ENCODE peak calls at places on chromosome 6, in four cellular contexts. W is hepatocyte, Z is PC-9, B is upper lobe of right lung. I is an unnamed sample.

GRCh38 chr6:168730931-168731716 is 290.1 kb downstream of the SMOC2 start:
- DNase-seq in W (no peak), Z (no peak), B (no peak), I (no peak)

GRCh38 chr6:169961772-169962561 is 210.5 kb downstream of the ERMARD start:
- DNase-seq in W (peak; percentile 71), Z (no peak), B (peak; percentile 67), I (no peak)

GRCh38 chr6:42929928-42930360 is 664 bp downstream of the CNPY3 start:
- DNase-seq in W (peak; percentile 78), Z (peak; percentile 72), B (no peak), I (peak; percentile 81)

GRCh38 chr6:100538086-100538485 is 73.4 kb upstream of the SIM1 start:
- DNase-seq in W (no peak), Z (no peak), B (no peak), I (no peak)

GRCh38 chr6:38775870-38776269 is 60.8 kb downstream of the DNAH8 start:
- DNase-seq in W (no peak), Z (no peak), B (no peak), I (peak; percentile 46)

GRCh38 chr6:87909849-87910248 is 137.8 kb upstream of the SPACA1 start:
- DNase-seq in W (no peak), Z (no peak), B (no peak), I (no peak)

GRCh38 chr6:16635810-16636602 is 125.3 kb downstream of the ATXN1 start:
- DNase-seq in W (no peak), Z (peak; percentile 81), B (no peak), I (peak; percentile 58)

GRCh38 chr6:43283514-43283901 is 14.6 kb upstream of the SLC22A7 start:
- DNase-seq in W (no peak), Z (no peak), B (no peak), I (no peak)

GRCh38 chr6:134750669-134751068 is 199.2 kb downstream of the ALDH8A1 start:
- DNase-seq in W (no peak), Z (no peak), B (no peak), I (no peak)

GRCh38 chr6:124688369-124688768 is 273.9 kb upstream of the RNF217 start:
- DNase-seq in W (no peak), Z (no peak), B (no peak), I (no peak)

GRCh38 chr6:72182337-72183246 is 296.2 kb downstream of the RIMS1 start:
- DNase-seq in W (peak; percentile 83), Z (peak; percentile 35), B (peak; percentile 84), I (peak; percentile 46)

GRCh38 chr6:90284745-90285481 is 11.7 kb downstream of the BACH2 start:
- DNase-seq in W (no peak), Z (peak; percentile 51), B (no peak), I (peak; percentile 53)

GRCh38 chr6:141403827-141404226 is 728.9 kb upstream of the GJE1 start:
- DNase-seq in W (no peak), Z (no peak), B (no peak), I (no peak)

GRCh38 chr6:32840604-32841246 is 2.2 kb upstream of the TAP2 start:
- DNase-seq in W (no peak), Z (no peak), B (no peak), I (peak; percentile 57)

GRCh38 chr6:70547313-70547712 is 19.4 kb upstream of the SDHAF4 start:
- DNase-seq in W (peak; percentile 17), Z (no peak), B (no peak), I (no peak)

GRCh38 chr6:150184850-150185480 is 42.1 kb downstream of the PPP1R14C start:
- DNase-seq in W (no peak), Z (no peak), B (no peak), I (no peak)

GRCh38 chr6:150191809-150192208 is 49.0 kb downstream of the PPP1R14C start:
- DNase-seq in W (no peak), Z (no peak), B (no peak), I (no peak)

GRCh38 chr6:150185697-150186096 is 42.9 kb downstream of the PPP1R14C start:
- DNase-seq in W (no peak), Z (no peak), B (no peak), I (no peak)

GRCh38 chr6:150186129-150186898 is 43.5 kb downstream of the PPP1R14C start:
- DNase-seq in W (no peak), Z (no peak), B (no peak), I (no peak)

GRCh38 chr6:150189176-150189575 is 46.3 kb downstream of the PPP1R14C start:
- DNase-seq in W (no peak), Z (no peak), B (no peak), I (no peak)
- TF ChIP-seq CTCF in W (no peak), Z (no peak), B (no peak), I (no peak)

GRCh38 chr6:137202078-137202477 is 17.1 kb downstream of the IFNGR1 start:
- DNase-seq in W (no peak), Z (no peak), B (no peak), I (no peak)
- TF ChIP-seq CTCF in W (peak; percentile 20), Z (peak; percentile 34), B (peak; percentile 35), I (peak; percentile 15)

GRCh38 chr6:52306972-52307849 is 22.7 kb upstream of the MCM3 start:
- DNase-seq in W (peak; percentile 26), Z (no peak), B (peak; percentile 84), I (no peak)
- TF ChIP-seq CTCF in W (no peak), Z (no peak), B (no peak), I (no peak)

GRCh38 chr6:2209226-2209809 is 36.1 kb downstream of the GMDS start:
- DNase-seq in W (peak; percentile 67), Z (peak; percentile 38), B (no peak), I (peak; percentile 40)
- TF ChIP-seq CTCF in W (peak; percentile 55), Z (peak; percentile 62), B (peak; percentile 52), I (peak; percentile 79)

GRCh38 chr6:24933868-24934401 is 1.8 kb downstream of the RIPOR2 start:
- DNase-seq in W (peak; percentile 51), Z (no peak), B (no peak), I (no peak)
- TF ChIP-seq CTCF in W (peak; percentile 50), Z (peak; percentile 49), B (peak; percentile 57), I (peak; percentile 89)

GRCh38 chr6:34239240-34239825 is 2.7 kb downstream of the HMGA1 start:
- DNase-seq in W (no peak), Z (no peak), B (no peak), I (no peak)

GRCh38 chr6:34238507-34239239 is 2.0 kb downstream of the HMGA1 start:
- DNase-seq in W (no peak), Z (no peak), B (no peak), I (no peak)

GRCh38 chr6:34236423-34237315 is at the start of gene HMGA1:
- DNase-seq in W (peak; percentile 94), Z (peak; percentile 86), B (peak; percentile 94), I (peak; percentile 96)

GRCh38 chr6:34237316-34237721 is 646 bp downstream of the HMGA1 start:
- DNase-seq in W (peak; percentile 64), Z (no peak), B (peak; percentile 71), I (peak; percentile 58)

DNA sequence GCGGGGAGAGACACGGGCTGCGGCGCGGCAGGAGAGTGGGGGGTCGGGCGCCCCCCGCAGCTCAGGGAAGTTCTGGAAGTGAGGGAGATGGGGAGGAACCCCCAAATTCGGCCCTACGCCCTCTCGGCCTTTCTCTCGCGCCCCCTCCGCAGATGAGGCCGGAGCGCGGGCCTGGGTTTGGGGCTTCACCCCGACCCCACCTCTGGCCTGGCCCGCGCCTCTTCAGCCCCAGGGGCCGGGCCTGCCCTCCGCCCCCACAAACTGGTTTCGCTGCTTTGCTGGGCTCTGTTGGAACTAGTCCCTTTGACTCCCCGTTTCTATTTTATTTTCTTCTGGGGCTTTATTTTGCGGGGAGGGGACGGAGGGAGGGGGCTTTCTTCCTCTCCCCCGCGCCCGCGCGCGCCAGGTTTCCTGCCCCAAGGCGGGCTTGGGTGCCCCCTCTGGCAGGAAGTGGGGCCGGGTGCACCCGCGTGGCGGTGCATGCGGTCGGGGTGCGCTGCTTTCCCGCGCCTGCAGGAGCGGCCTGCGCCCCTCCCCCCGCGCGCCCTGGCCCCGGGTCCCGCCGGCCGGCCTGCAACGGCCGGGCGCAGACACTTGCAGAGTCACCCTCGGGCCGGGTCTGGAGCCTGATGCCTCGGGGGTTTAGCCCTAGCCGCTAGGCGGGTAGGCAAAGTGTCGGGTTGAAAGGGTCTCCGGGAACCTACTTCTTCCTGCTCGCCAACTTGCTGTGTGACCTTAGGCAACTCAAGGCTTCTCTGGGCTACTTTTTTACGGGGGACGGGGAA is 1.2 kb downstream of the HMGA1 start:
- DNase-seq in W (peak; percentile 71), Z (no peak), B (peak; percentile 81), I (peak; percentile 69)
- TF ChIP-seq CTCF in W (peak; percentile 17), Z (no peak), B (peak; percentile 28), I (peak; percentile 31)

GRCh38 chr6:117781550-117781949 is 106.3 kb downstream of the NUS1 start:
- DNase-seq in W (no peak), Z (no peak), B (no peak), I (no peak)

GRCh38 chr6:117771403-117771802 is 96.1 kb downstream of the NUS1 start:
- DNase-seq in W (no peak), Z (no peak), B (no peak), I (peak; percentile 32)

DNA sequence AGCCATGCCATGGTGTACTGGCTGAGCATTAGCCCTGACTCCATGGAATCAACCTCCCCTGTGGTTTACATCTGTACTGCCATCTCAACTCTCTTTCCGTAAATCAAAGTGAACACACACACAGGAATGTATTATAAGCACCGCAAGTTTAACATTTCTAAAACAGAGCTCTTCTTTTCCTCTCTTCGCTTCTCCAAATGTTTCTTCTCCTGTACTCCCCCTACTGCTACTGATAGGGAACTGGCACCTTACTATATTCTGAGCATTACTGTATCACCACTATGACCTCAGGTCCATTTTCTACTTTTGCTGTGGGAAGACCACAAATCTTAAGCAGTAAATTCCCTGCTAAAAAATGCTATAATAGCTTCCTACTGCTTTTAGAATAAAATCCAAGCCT is 101.2 kb downstream of the NUS1 start:
- DNase-seq in W (no peak), Z (no peak), B (no peak), I (no peak)
- TF ChIP-seq CTCF in W (peak; percentile 27), Z (no peak), B (peak; percentile 23), I (peak; percentile 38)

DNA sequence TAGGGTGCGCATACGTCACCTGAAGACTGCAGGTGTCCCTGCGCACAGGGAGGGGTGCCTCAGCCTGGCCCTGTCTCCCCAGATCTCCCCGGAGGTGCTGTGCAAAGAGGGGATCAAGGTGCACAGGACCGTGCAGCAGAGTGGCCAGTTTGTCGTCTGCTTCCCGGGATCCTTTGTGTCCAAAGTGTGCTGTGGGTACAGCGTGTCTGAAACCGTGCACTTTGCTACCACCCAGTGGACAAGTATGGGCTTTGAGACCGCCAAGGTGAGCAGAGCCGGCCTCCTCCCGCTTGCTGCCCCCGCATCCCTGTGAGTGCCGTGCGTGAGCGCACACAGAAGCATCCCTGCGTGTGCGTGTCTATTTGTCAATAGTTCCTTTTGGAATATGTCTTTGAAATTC is 150.7 kb downstream of the DTNBP1 start:
- DNase-seq in W (no peak), Z (no peak), B (no peak), I (no peak)
- TF ChIP-seq CTCF in W (peak; percentile 26), Z (peak; percentile 17), B (no peak), I (no peak)